ENCODE peak calls at places on chromosomes 13 and 19, in four cellular contexts. One of them, this sample, is unnamed.

GRCh38 chr19:35904312-35905068 is 2.2 kb downstream of the HCST start:
- DNase-seq in WTC11: no peak
- DNase-seq in A549: no peak
- DNase-seq in K562: no peak
- DNase-seq in this sample: no peak

GRCh38 chr13:109904218-109904617 is 117.8 kb upstream of the IRS2 start:
- DNase-seq in WTC11: no peak
- DNase-seq in A549: no peak
- DNase-seq in K562: peak; percentile 20
- DNase-seq in this sample: no peak

GRCh38 chr13:76512676-76513277 is 373.4 kb downstream of the KCTD12 start:
- DNase-seq in K562: no peak
- DNase-seq in A549: no peak
- DNase-seq in WTC11: no peak
- DNase-seq in this sample: no peak

GRCh38 chr19:51784922-51785690 is 9.9 kb upstream of the FPR3 start:
- DNase-seq in A549: no peak
- DNase-seq in K562: no peak
- DNase-seq in WTC11: no peak
- DNase-seq in this sample: no peak

GRCh38 chr13:44188257-44188656 is 185.4 kb upstream of the SERP2 start:
- DNase-seq in WTC11: no peak
- DNase-seq in A549: peak; percentile 26
- DNase-seq in K562: no peak
- DNase-seq in this sample: no peak

GRCh38 chr19:6806488-6806887 is 34.0 kb downstream of the VAV1 start:
- DNase-seq in A549: no peak
- DNase-seq in WTC11: no peak
- DNase-seq in K562: peak; percentile 59
- DNase-seq in this sample: no peak

GRCh38 chr13:106446011-106446410 is 89.5 kb downstream of the EFNB2 start:
- DNase-seq in K562: no peak
- DNase-seq in A549: no peak
- DNase-seq in WTC11: no peak
- DNase-seq in this sample: no peak

GRCh38 chr19:44740351-44740824 is 8.1 kb upstream of the BCL3 start:
- DNase-seq in K562: peak; percentile 54
- DNase-seq in WTC11: no peak
- DNase-seq in A549: no peak
- DNase-seq in this sample: peak; percentile 83

GRCh38 chr13:111482806-111483620 is 162.6 kb downstream of the TEX29 start:
- DNase-seq in K562: no peak
- DNase-seq in A549: no peak
- DNase-seq in WTC11: no peak
- DNase-seq in this sample: no peak

GRCh38 chr13:106205871-106206270 is 329.6 kb downstream of the EFNB2 start:
- DNase-seq in WTC11: no peak
- DNase-seq in K562: no peak
- DNase-seq in A549: no peak
- DNase-seq in this sample: no peak

GRCh38 chr19:4375164-4375619 is 25.2 kb downstream of the SH3GL1 start:
- DNase-seq in WTC11: peak; percentile 84
- DNase-seq in A549: no peak
- DNase-seq in K562: peak; percentile 85
- DNase-seq in this sample: peak; percentile 75

GRCh38 chr13:48302920-48303330 is 626 bp upstream of the RB1 start:
- DNase-seq in K562: no peak
- DNase-seq in A549: no peak
- DNase-seq in WTC11: no peak
- DNase-seq in this sample: no peak

GRCh38 chr19:5360003-5360820 is 19.6 kb upstream of the PTPRS start:
- DNase-seq in A549: no peak
- DNase-seq in K562: no peak
- DNase-seq in WTC11: no peak
- DNase-seq in this sample: no peak

GRCh38 chr13:92317066-92317465 is 909.5 kb upstream of the GPC6 start:
- DNase-seq in K562: no peak
- DNase-seq in A549: no peak
- DNase-seq in WTC11: no peak
- DNase-seq in this sample: no peak

GRCh38 chr19:17049711-17050280 is 23.2 kb upstream of the CPAMD8 start:
- DNase-seq in K562: no peak
- DNase-seq in WTC11: no peak
- DNase-seq in A549: no peak
- DNase-seq in this sample: no peak

GRCh38 chr13:59607780-59608233 is 555.9 kb downstream of the DIAPH3 start:
- DNase-seq in K562: no peak
- DNase-seq in A549: no peak
- DNase-seq in WTC11: no peak
- DNase-seq in this sample: no peak

GRCh38 chr13:37640499-37640898 is 41.9 kb upstream of the POSTN start:
- DNase-seq in WTC11: peak; percentile 12
- DNase-seq in A549: peak; percentile 4
- DNase-seq in K562: no peak
- DNase-seq in this sample: no peak

GRCh38 chr19:33350538-33351309 is 22.8 kb upstream of the CEBPG start:
- DNase-seq in WTC11: no peak
- DNase-seq in K562: no peak
- DNase-seq in A549: no peak
- DNase-seq in this sample: no peak

DNA sequence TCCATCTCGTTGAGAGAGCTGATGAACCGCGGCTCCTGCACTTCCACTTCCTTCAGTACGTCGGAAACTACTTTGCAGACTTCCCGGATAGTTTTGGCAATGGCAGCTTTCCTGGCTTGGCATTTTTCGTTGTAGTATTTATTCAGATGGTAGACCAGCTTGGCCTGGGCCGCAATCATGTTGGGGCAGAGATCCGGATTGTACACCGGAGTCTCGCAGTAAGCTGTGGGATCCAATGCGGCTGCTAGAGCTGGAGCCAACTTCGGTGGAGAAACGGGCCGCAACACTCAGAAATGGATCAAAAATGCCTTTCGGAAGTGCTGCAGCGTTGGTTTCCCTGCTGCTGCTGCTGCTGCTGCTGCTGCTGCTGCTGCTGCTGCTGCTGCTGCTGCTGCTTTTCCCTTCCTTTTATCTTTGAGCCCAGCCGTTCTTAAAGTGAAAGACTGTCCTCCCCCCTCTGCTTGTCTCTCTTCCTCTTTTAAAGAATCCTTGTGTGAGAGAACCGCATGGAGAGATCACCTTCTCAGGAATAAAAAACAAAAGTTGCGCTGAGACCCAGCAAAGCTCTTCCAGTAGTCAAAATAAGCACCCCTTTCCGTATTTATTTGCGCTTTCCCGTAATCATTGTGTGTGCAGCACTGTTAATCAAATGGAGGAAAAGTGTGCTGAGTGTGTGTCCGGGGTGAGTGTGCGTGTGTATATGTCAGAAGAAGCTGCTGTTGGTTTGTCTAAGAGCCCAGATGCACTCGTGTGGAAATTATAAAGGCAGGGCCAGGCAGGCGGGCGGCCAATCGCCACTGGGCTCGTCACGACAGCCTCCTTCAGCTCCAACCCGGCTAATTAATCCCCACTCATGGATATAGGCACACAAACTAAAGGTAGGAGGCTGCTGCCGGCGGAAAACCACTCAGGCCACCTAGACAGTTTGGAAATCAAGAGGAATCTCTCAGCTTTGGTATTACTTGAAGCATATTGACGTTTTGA is at the start of gene MAB21L1:
- DNase-seq in K562: no peak
- DNase-seq in WTC11: no peak
- DNase-seq in A549: no peak
- DNase-seq in this sample: no peak
- TF ChIP-seq HMGXB4 in K562: no peak
- TF ChIP-seq HMGXB4 in WTC11: no peak
- TF ChIP-seq HMGXB4 in A549: no peak
- TF ChIP-seq HMGXB4 in this sample: no peak

GRCh38 chr13:24168980-24169379 is 8.5 kb downstream of the SPATA13 start:
- DNase-seq in K562: no peak
- DNase-seq in WTC11: no peak
- DNase-seq in A549: no peak
- DNase-seq in this sample: no peak

GRCh38 chr13:24168392-24168750 is 7.9 kb downstream of the SPATA13 start:
- DNase-seq in K562: no peak
- DNase-seq in A549: no peak
- DNase-seq in WTC11: no peak
- DNase-seq in this sample: no peak

GRCh38 chr13:24175847-24176246 is 15.3 kb downstream of the SPATA13 start:
- DNase-seq in A549: no peak
- DNase-seq in WTC11: no peak
- DNase-seq in K562: no peak
- DNase-seq in this sample: no peak

GRCh38 chr13:24173775-24174174 is 13.3 kb downstream of the SPATA13 start:
- DNase-seq in A549: no peak
- DNase-seq in WTC11: no peak
- DNase-seq in K562: no peak
- DNase-seq in this sample: no peak

DNA sequence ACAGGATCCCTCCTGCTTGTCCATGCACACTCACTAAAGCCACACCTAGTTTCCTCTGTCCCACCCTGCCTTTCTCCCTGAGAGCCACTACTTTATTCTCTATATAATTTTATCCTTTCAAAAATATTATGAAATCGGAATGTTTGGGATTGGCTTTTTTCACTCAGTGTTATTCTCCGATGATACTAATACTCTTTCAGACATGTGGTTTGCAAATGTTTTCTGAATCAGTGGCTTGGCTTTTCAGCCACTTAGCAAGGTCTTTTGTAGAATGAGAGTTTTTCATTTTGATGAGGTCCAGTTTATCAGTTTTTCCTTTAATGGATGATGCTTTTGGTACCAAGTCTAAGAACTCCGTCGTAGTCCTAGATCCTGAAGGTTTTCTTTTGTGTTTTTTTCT is 11.6 kb downstream of the SPATA13 start:
- DNase-seq in WTC11: no peak
- DNase-seq in A549: no peak
- DNase-seq in K562: no peak
- DNase-seq in this sample: no peak
- TF ChIP-seq HMGXB4 in WTC11: no peak
- TF ChIP-seq HMGXB4 in A549: no peak
- TF ChIP-seq HMGXB4 in K562: no peak
- TF ChIP-seq HMGXB4 in this sample: no peak

DNA sequence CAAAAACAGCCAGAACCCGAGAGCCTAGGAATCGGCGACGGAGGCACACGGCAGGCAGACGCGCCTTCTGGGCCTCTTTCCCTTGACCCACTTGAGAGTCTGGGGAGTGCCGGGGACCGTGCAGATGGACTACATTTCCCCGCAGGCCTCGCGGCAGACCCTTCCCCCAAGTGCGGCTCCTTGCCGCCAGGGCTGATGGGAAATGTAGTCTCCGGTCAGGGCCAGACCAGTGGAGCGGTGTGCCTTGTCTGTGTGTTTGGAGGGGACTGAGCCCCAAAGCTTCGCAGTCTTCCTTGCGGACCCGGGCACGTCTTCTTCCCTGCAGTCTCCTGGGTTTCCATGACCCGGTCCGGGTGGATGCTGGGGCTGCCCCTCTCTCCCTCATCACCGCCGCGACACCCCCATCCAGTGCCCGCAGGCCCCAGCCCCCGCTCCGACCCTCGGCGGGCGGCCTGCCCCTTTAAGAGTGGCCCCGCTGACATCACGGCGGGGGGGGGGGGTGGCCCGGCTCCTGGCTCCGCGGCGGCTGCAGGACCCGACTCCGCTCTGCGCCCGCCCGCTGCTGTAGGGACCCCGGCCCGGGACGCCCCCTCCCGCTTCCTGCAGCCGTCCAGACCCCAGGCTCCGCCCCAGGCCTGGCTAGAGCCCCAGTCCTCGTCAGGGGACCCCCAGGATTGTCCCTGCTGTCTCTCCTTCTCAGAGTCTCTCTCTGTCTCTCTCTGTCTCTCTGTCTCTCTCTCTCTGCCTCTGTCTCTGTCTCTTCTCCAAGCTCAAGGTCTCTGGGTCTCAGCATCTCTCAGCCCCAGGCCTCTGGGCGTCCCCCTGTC is 759 bp upstream of the CACNG7 start:
- DNase-seq in K562: peak; percentile 57
- DNase-seq in A549: peak; percentile 90
- DNase-seq in WTC11: peak; percentile 94
- DNase-seq in this sample: no peak
- TF ChIP-seq HMGXB4 in K562: no peak
- TF ChIP-seq HMGXB4 in A549: no peak
- TF ChIP-seq HMGXB4 in WTC11: peak; percentile 61
- TF ChIP-seq HMGXB4 in this sample: no peak

GRCh38 chr19:34502582-34503545 is 21.3 kb downstream of the WTIP start:
- DNase-seq in WTC11: peak; percentile 4
- DNase-seq in A549: peak; percentile 7
- DNase-seq in K562: no peak
- DNase-seq in this sample: no peak

GRCh38 chr19:34501339-34502320 is 20.1 kb downstream of the WTIP start:
- DNase-seq in WTC11: peak; percentile 97
- DNase-seq in A549: peak; percentile 99
- DNase-seq in K562: peak; percentile 96
- DNase-seq in this sample: peak; percentile 76

GRCh38 chr19:34500656-34501120 is 19.1 kb downstream of the WTIP start:
- DNase-seq in A549: no peak
- DNase-seq in K562: peak; percentile 55
- DNase-seq in WTC11: peak; percentile 27
- DNase-seq in this sample: no peak

GRCh38 chr19:34497112-34497805 is 15.7 kb downstream of the WTIP start:
- DNase-seq in WTC11: peak; percentile 6
- DNase-seq in K562: no peak
- DNase-seq in A549: no peak
- DNase-seq in this sample: no peak

GRCh38 chr19:34499155-34499834 is 17.7 kb downstream of the WTIP start:
- DNase-seq in WTC11: peak; percentile 7
- DNase-seq in K562: no peak
- DNase-seq in A549: no peak
- DNase-seq in this sample: no peak
- TF ChIP-seq HMGXB4 in WTC11: no peak
- TF ChIP-seq HMGXB4 in K562: no peak
- TF ChIP-seq HMGXB4 in A549: no peak
- TF ChIP-seq HMGXB4 in this sample: no peak

DNA sequence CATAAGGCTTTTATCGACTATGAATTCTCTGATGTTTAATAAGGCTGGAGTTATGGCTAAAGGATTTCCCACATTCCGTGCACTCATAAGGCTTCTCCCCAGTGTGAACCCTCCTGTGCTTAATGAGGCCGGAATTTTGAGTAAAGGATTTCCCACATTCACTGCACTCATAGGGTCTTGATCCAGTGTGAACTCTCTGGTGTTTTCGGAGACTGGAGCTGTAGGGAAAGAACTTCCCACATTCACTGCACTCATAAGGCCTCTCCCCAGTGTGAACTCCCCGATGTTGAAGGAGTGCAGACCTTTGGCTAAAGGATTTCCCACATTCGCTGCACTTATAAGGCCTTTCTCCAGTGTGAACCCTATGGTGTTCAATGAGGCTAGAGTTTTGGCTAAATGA is 7.4 kb downstream of the ZNF154 start:
- DNase-seq in K562: no peak
- DNase-seq in WTC11: no peak
- DNase-seq in A549: no peak
- DNase-seq in this sample: no peak
- TF ChIP-seq HMGXB4 in K562: no peak
- TF ChIP-seq HMGXB4 in WTC11: no peak
- TF ChIP-seq HMGXB4 in A549: no peak
- TF ChIP-seq HMGXB4 in this sample: no peak

This sample was measured in HepG2.